ENCODE peak calls at places on chromosomes 1 and 21, in ten cellular contexts. U, C, Z, P, M, A, S, N, I and W are unnamed samples.

GRCh38 chr1:19395678-19396192 is 83.6 kb downstream of the SLC66A1 start:
- DNase-seq in U (no peak), C (no peak), Z (no peak), P (no peak), M (peak), A (no peak), S (peak), N (no peak), I (no peak), W (no peak)

GRCh38 chr1:232891116-232891515 is 59.3 kb upstream of the NTPCR start:
- DNase-seq in U (no peak), C (no peak), Z (no peak), P (no peak), M (no peak), A (no peak), S (peak), N (no peak), I (no peak), W (no peak)

GRCh38 chr1:10046356-10047085 is 13.8 kb downstream of the UBE4B start:
- DNase-seq in U (no peak), C (no peak), Z (no peak), P (no peak), M (peak), A (no peak), S (no peak), N (no peak), I (no peak), W (no peak)

GRCh38 chr1:85048296-85049064 is at the start of gene MCOLN3:
- DNase-seq in U (peak), C (peak), Z (no peak), P (peak), M (peak), A (peak), S (no peak), N (peak), I (peak), W (peak)

GRCh38 chr1:29901618-29902017 is 665.3 kb downstream of the PTPRU start:
- DNase-seq in U (no peak), C (no peak), Z (no peak), P (no peak), M (peak), A (no peak), S (no peak), N (no peak), I (peak), W (no peak)

GRCh38 chr1:37033355-37034291 is 692 bp downstream of the GRIK3 start:
- DNase-seq in U (peak), C (no peak), Z (no peak), P (no peak), M (peak), A (no peak), S (no peak), N (no peak), I (peak), W (no peak)

GRCh38 chr1:15249032-15249601 is 2.1 kb downstream of the FHAD1 start:
- DNase-seq in U (no peak), C (peak), Z (no peak), P (no peak), M (no peak), A (no peak), S (no peak), N (no peak), I (no peak), W (no peak)

GRCh38 chr1:172269644-172270043 is 150.8 kb upstream of the C1orf105 start:
- DNase-seq in U (peak), C (no peak), Z (no peak), P (no peak), M (no peak), A (no peak), S (peak), N (no peak), I (no peak), W (no peak)

GRCh38 chr1:203797948-203798347 is 2.5 kb downstream of the ZBED6 start:
- DNase-seq in U (no peak), C (no peak), Z (no peak), P (no peak), M (no peak), A (no peak), S (no peak), N (no peak), I (no peak), W (no peak)

GRCh38 chr21:45262616-45263015 is 25.1 kb downstream of the POFUT2 start:
- DNase-seq in U (no peak), C (no peak), Z (no peak), P (peak), M (no peak), A (no peak), S (no peak), N (no peak), I (no peak), W (no peak)

GRCh38 chr1:101394041-101394440 is 157.2 kb downstream of the S1PR1 start:
- DNase-seq in U (no peak), C (no peak), Z (no peak), P (no peak), M (no peak), A (no peak), S (no peak), N (no peak), I (no peak), W (no peak)

GRCh38 chr1:28518745-28519341 is 13.0 kb downstream of the RCC1 start:
- DNase-seq in U (no peak), C (peak), Z (no peak), P (no peak), M (no peak), A (no peak), S (no peak), N (no peak), I (no peak), W (no peak)

GRCh38 chr1:151756291-151756690 is 7.0 kb downstream of the MRPL9 start:
- DNase-seq in U (no peak), C (no peak), Z (no peak), P (no peak), M (no peak), A (no peak), S (peak), N (no peak), I (no peak), W (no peak)

GRCh38 chr1:1116701-1117468 is 996 bp upstream of the C1orf159 start:
- DNase-seq in U (no peak), C (peak), Z (peak), P (no peak), M (peak), A (no peak), S (no peak), N (no peak), I (peak), W (no peak)

GRCh38 chr1:236619398-236619797 is 15.1 kb upstream of the HEATR1 start:
- DNase-seq in U (no peak), C (no peak), Z (no peak), P (no peak), M (no peak), A (no peak), S (no peak), N (no peak), I (no peak), W (no peak)

GRCh38 chr1:52867060-52867845 is 24.7 kb downstream of the ZYG11A start:
- DNase-seq in U (no peak), C (no peak), Z (no peak), P (no peak), M (no peak), A (no peak), S (no peak), N (no peak), I (no peak), W (no peak)

GRCh38 chr1:63914241-63914640 is 140.4 kb downstream of the ROR1 start:
- DNase-seq in U (no peak), C (no peak), Z (no peak), P (no peak), M (no peak), A (no peak), S (no peak), N (no peak), I (no peak), W (no peak)

GRCh38 chr1:212641956-212642355 is 33.4 kb downstream of the ATF3 start:
- DNase-seq in U (no peak), C (no peak), Z (no peak), P (no peak), M (no peak), A (no peak), S (no peak), N (no peak), I (no peak), W (no peak)

GRCh38 chr1:241658081-241658793 is 6.2 kb downstream of the WDR64 start:
- DNase-seq in U (no peak), C (no peak), Z (no peak), P (no peak), M (no peak), A (no peak), S (no peak), N (no peak), I (no peak), W (no peak)

GRCh38 chr1:65467536-65467935 is 47.1 kb downstream of the LEPR start:
- DNase-seq in U (peak), C (no peak), Z (no peak), P (peak), M (peak), A (no peak), S (peak), N (peak), I (peak), W (no peak)
- TF ChIP-seq CTCF in U (no peak), C (no peak), Z (no peak), P (no peak), M (peak), A (no peak), S (no peak), N (peak), I (no peak), W (no peak)

GRCh38 chr1:234852659-234853058 is 242.7 kb upstream of the IRF2BP2 start:
- DNase-seq in U (no peak), C (no peak), Z (no peak), P (no peak), M (no peak), A (no peak), S (no peak), N (no peak), I (no peak), W (no peak)

GRCh38 chr1:234849824-234850223 is 239.8 kb upstream of the IRF2BP2 start:
- DNase-seq in U (no peak), C (no peak), Z (no peak), P (no peak), M (no peak), A (no peak), S (peak), N (no peak), I (no peak), W (no peak)

GRCh38 chr1:234851450-234852438 is 241.8 kb upstream of the IRF2BP2 start:
- DNase-seq in U (no peak), C (no peak), Z (no peak), P (no peak), M (no peak), A (no peak), S (peak), N (no peak), I (no peak), W (no peak)

GRCh38 chr1:234845836-234846235 is 235.9 kb upstream of the IRF2BP2 start:
- DNase-seq in U (no peak), C (no peak), Z (no peak), P (no peak), M (no peak), A (no peak), S (no peak), N (no peak), I (no peak), W (no peak)

GRCh38 chr1:234848972-234849641 is 239.1 kb upstream of the IRF2BP2 start:
- DNase-seq in U (no peak), C (no peak), Z (no peak), P (no peak), M (no peak), A (no peak), S (peak), N (no peak), I (no peak), W (no peak)
- TF ChIP-seq CTCF in U (no peak), C (no peak), Z (no peak), P (no peak), M (no peak), A (no peak), S (no peak), N (no peak), I (no peak), W (no peak)

DNA sequence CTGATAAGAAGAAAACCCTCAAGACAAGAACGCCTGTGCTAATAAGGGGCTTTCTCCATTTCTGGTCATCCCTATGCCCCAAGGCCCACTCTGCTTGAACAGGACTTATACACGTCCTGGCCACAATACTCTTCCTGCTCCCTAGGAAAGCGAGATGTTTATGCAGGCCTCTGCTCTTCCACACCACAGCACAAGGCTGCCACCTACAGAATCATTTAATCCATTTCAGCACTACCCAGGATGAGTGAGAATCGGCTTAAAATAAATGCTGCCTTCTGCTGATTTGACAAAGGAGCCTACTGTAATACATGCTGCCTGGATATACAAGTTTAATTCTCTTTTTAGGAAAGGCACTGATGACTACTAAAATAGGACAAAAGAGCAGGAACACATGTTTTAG is 29.4 kb downstream of the FRRS1 start:
- DNase-seq in U (peak), C (no peak), Z (no peak), P (no peak), M (peak), A (peak), S (peak), N (no peak), I (peak), W (no peak)
- TF ChIP-seq CTCF in U (peak), C (no peak), Z (peak), P (no peak), M (peak), A (no peak), S (peak), N (peak), I (peak), W (no peak)

GRCh38 chr1:58251415-58252073 is 295.0 kb downstream of the OMA1 start:
- DNase-seq in U (no peak), C (no peak), Z (no peak), P (no peak), M (peak), A (peak), S (no peak), N (no peak), I (peak), W (no peak)
- TF ChIP-seq CTCF in U (peak), C (no peak), Z (peak), P (no peak), M (peak), A (peak), S (peak), N (peak), I (peak), W (no peak)

GRCh38 chr1:24779689-24780464 is 34.6 kb downstream of the CLIC4 start:
- DNase-seq in U (no peak), C (no peak), Z (no peak), P (no peak), M (no peak), A (no peak), S (no peak), N (no peak), I (no peak), W (no peak)

GRCh38 chr1:24778141-24778540 is 32.9 kb downstream of the CLIC4 start:
- DNase-seq in U (no peak), C (no peak), Z (no peak), P (no peak), M (no peak), A (no peak), S (no peak), N (no peak), I (no peak), W (no peak)

GRCh38 chr1:24775901-24776300 is 30.7 kb downstream of the CLIC4 start:
- DNase-seq in U (no peak), C (no peak), Z (no peak), P (no peak), M (no peak), A (no peak), S (no peak), N (no peak), I (peak), W (no peak)

GRCh38 chr1:24775348-24775747 is 30.1 kb downstream of the CLIC4 start:
- DNase-seq in U (no peak), C (no peak), Z (no peak), P (no peak), M (no peak), A (no peak), S (no peak), N (no peak), I (no peak), W (no peak)

GRCh38 chr1:24776821-24777220 is 31.6 kb downstream of the CLIC4 start:
- DNase-seq in U (no peak), C (no peak), Z (no peak), P (no peak), M (peak), A (no peak), S (no peak), N (no peak), I (no peak), W (no peak)
- TF ChIP-seq CTCF in U (no peak), C (no peak), Z (no peak), P (no peak), M (no peak), A (no peak), S (no peak), N (no peak), I (no peak), W (no peak)

GRCh38 chr1:4674117-4674516 is 19.7 kb downstream of the AJAP1 start:
- DNase-seq in U (no peak), C (no peak), Z (no peak), P (no peak), M (no peak), A (no peak), S (no peak), N (no peak), I (no peak), W (no peak)
- TF ChIP-seq CTCF in U (no peak), C (no peak), Z (no peak), P (no peak), M (no peak), A (no peak), S (no peak), N (no peak), I (no peak), W (no peak)

DNA sequence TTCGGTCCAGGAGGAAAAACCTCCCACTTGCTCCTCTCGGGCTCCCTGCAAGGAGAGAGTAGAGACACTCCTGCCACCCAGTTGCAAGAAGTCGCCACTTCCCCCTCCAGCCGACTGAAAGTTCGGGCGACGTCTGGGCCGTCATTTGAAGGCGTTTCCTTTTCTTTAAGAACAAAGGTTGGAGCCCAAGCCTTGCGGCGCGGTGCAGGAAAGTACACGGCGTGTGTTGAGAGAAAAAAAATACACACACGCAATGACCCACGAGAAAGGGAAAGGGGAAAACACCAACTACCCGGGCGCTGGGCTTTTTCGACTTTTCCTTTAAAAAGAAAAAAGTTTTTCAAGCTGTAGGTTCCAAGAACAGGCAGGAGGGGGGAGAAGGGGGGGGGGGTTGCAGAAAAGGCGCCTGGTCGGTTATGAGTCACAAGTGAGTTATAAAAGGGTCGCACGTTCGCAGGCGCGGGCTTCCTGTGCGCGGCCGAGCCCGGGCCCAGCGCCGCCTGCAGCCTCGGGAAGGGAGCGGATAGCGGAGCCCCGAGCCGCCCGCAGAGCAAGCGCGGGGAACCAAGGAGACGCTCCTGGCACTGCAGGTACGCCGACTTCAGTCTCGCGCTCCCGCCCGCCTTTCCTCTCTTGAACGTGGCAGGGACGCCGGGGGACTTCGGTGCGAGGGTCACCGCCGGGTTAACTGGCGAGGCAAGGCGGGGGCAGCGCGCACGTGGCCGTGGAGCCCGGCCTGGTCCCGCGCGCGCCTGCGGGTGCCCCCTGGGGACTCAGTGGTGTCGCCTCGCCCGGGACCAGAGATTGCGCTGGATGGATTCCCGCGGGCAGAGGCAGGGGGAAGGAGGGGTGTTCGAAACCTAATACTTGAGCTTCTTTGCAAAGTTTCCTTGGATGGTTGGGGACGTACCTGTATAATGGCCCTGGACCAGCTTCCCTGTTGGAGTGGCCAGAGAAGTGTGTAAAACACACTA is 45.3 kb downstream of the MRPL39 start:
- DNase-seq in U (peak), C (peak), Z (peak), P (peak), M (peak), A (peak), S (peak), N (peak), I (peak), W (no peak)
- TF ChIP-seq CTCF in U (peak), C (no peak), Z (peak), P (no peak), M (peak), A (no peak), S (peak), N (peak), I (no peak), W (no peak)

GRCh38 chr1:228938248-228938891 is 203.1 kb downstream of the RHOU start:
- DNase-seq in U (peak), C (peak), Z (no peak), P (no peak), M (no peak), A (no peak), S (peak), N (no peak), I (peak), W (no peak)
- TF ChIP-seq CTCF in U (no peak), C (no peak), Z (no peak), P (no peak), M (no peak), A (no peak), S (no peak), N (no peak), I (no peak), W (no peak)

GRCh38 chr1:7873801-7874795 is 21.2 kb upstream of the UTS2 start:
- DNase-seq in U (no peak), C (no peak), Z (no peak), P (no peak), M (no peak), A (no peak), S (no peak), N (no peak), I (no peak), W (no peak)

GRCh38 chr1:7884757-7885156 is 31.9 kb upstream of the UTS2 start:
- DNase-seq in U (no peak), C (no peak), Z (no peak), P (no peak), M (no peak), A (no peak), S (no peak), N (no peak), I (no peak), W (no peak)

GRCh38 chr1:7878027-7878426 is 25.2 kb upstream of the UTS2 start:
- DNase-seq in U (no peak), C (no peak), Z (no peak), P (no peak), M (no peak), A (no peak), S (no peak), N (no peak), I (no peak), W (no peak)

DNA sequence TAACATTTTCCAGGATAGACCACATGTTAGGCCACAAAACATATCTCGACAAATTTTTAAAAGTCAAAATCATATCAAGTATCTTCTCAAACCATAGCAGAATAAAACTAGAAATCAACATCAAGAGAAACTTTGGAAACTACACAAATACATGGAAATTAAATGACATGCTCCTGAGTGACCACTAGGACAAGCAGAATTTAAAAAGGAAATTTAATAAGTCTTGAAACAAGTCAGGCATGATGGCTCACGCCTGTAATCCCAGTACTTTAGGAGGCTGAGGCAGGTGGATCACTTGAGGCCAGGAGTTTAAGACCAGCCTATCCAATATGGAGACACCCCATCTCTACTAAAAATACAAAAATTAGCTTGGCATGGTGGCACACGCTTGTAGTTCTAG is 26.4 kb upstream of the UTS2 start:
- DNase-seq in U (no peak), C (no peak), Z (no peak), P (no peak), M (no peak), A (no peak), S (no peak), N (no peak), I (no peak), W (no peak)
- TF ChIP-seq CTCF in U (no peak), C (no peak), Z (no peak), P (no peak), M (no peak), A (peak), S (no peak), N (peak), I (no peak), W (no peak)

DNA sequence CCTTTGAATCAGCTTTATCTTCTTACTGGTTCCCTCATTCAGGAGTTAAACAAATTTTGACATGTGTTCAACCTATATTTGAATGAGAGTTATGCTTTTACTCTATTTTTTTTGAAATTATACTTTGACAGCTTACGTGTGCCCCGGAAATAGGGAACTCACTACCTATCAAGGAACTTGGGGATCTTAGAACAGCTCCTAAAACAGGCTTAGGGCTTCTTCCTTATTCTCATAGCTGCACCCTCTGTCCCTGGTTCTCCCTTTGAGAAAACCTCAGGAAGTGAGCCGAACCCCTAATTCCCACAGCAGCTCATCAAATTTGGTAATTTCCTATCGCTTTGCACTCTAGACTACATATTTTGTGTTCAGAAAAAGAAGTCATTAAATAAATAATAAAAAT is 81.2 kb upstream of the RUNX3 start:
- DNase-seq in U (no peak), C (no peak), Z (no peak), P (no peak), M (no peak), A (no peak), S (no peak), N (no peak), I (no peak), W (no peak)
- TF ChIP-seq CTCF in U (no peak), C (no peak), Z (no peak), P (no peak), M (no peak), A (no peak), S (no peak), N (no peak), I (no peak), W (no peak)